ENCODE peak calls at places on chromosome 20, in nine cellular contexts. A is NCI-H69; E is activated CD8-positive, alpha-beta memory T cell treated with anti-CD3 and anti-CD28 coated beads, Interleukin-2, amount 50 U/mL, for 4 hours; F is GM13977; T is AG04450; X is WTC11; P is neural crest cell; R is effector memory CD4-positive, alpha-beta T cell; G is fibroblast of pulmonary artery. J is an unnamed sample.
A peak's percentile ranks its signal among the peaks of the same experiment; 100 is the strongest.

GRCh38 chr20:33555755-33556154 is 65.9 kb downstream of the CBFA2T2 start:
- DNase-seq in A (no peak), E (no peak), F (no peak), T (no peak), X (no peak), P (no peak), R (no peak), G (no peak), J (no peak)

GRCh38 chr20:32064667-32065066 is 12.6 kb downstream of the HCK start:
- DNase-seq in A (no peak), E (no peak), F (peak; percentile 34), T (no peak), X (no peak), P (no peak), R (no peak), G (no peak), J (no peak)

GRCh38 chr20:46084805-46085792 is 4.7 kb downstream of the NCOA5 start:
- DNase-seq in A (peak; percentile 77), E (no peak), F (no peak), T (no peak), X (no peak), P (no peak), R (no peak), G (peak; percentile 72), J (peak; percentile 48)

GRCh38 chr20:51985753-51986152 is 183.4 kb upstream of the SALL4 start:
- DNase-seq in A (no peak), E (no peak), F (no peak), T (no peak), X (no peak), P (no peak), R (no peak), G (no peak), J (no peak)

GRCh38 chr20:31472395-31473330 is 2.3 kb downstream of the DEFB124 start:
- DNase-seq in A (no peak), E (no peak), F (no peak), T (no peak), X (no peak), P (no peak), R (no peak), G (peak; percentile 53), J (no peak)

GRCh38 chr20:40895182-40895581 is 133.4 kb upstream of the TOP1 start:
- DNase-seq in A (no peak), E (no peak), F (no peak), T (no peak), X (no peak), P (no peak), R (no peak), G (no peak), J (no peak)

GRCh38 chr20:56554869-56555268 is 21.8 kb downstream of the FAM209B start:
- DNase-seq in A (peak; percentile 86), E (no peak), F (peak; percentile 64), T (peak; percentile 81), X (no peak), P (no peak), R (no peak), G (peak; percentile 95), J (peak; percentile 98)

GRCh38 chr20:48632825-48633619 is 194.8 kb downstream of the PREX1 start:
- DNase-seq in A (no peak), E (no peak), F (no peak), T (no peak), X (no peak), P (no peak), R (no peak), G (no peak), J (no peak)

GRCh38 chr20:31918471-31919105 is 33.3 kb downstream of the PDRG1 start:
- DNase-seq in A (no peak), E (no peak), F (no peak), T (no peak), X (no peak), P (no peak), R (no peak), G (no peak), J (peak; percentile 40)

GRCh38 chr20:32980131-32980941 is 23.9 kb downstream of the SUN5 start:
- DNase-seq in A (peak; percentile 44), E (no peak), F (no peak), T (no peak), X (no peak), P (peak; percentile 54), R (no peak), G (no peak), J (no peak)

GRCh38 chr20:40753472-40753871 is 64.4 kb upstream of the MAFB start:
- DNase-seq in A (no peak), E (no peak), F (no peak), T (no peak), X (no peak), P (no peak), R (no peak), G (no peak), J (peak; percentile 35)

GRCh38 chr20:57407541-57407956 is 16.4 kb downstream of the RBM38 start:
- DNase-seq in A (no peak), E (no peak), F (no peak), T (no peak), X (no peak), P (no peak), R (no peak), G (no peak), J (no peak)

GRCh38 chr20:63850689-63851547 is 10.4 kb upstream of the ABHD16B start:
- DNase-seq in A (no peak), E (no peak), F (peak; percentile 96), T (no peak), X (no peak), P (no peak), R (no peak), G (no peak), J (no peak)